ENCODE peak calls at places on chromosomes 12 and 14, in seven cellular contexts. One of them, this sample, is unnamed.

GRCh38 chr12:110600254-110600653 is 13.7 kb upstream of the TCTN1 start:
- DNase-seq in RWPE1: peak; percentile 58
- DNase-seq in progenitor cell of endocrine pancreas: no peak
- DNase-seq in neural progenitor cell: no peak
- DNase-seq in kidney epithelial cell: no peak
- DNase-seq in mucosa of descending colon: no peak
- DNase-seq in CD14-positive monocyte: no peak
- DNase-seq in this sample: peak; percentile 70

GRCh38 chr14:75837151-75837787 is 144.5 kb downstream of the TGFB3 start:
- DNase-seq in neural progenitor cell: no peak
- DNase-seq in CD14-positive monocyte: no peak
- DNase-seq in RWPE1: no peak
- DNase-seq in mucosa of descending colon: no peak
- DNase-seq in progenitor cell of endocrine pancreas: no peak
- DNase-seq in kidney epithelial cell: no peak
- DNase-seq in this sample: no peak

GRCh38 chr12:34291426-34291901 is 269.2 kb downstream of the ALG10 start:
- DNase-seq in neural progenitor cell: no peak
- DNase-seq in kidney epithelial cell: no peak
- DNase-seq in CD14-positive monocyte: peak; percentile 30
- DNase-seq in mucosa of descending colon: peak; percentile 20
- DNase-seq in progenitor cell of endocrine pancreas: no peak
- DNase-seq in RWPE1: no peak
- DNase-seq in this sample: no peak

GRCh38 chr12:88638956-88639355 is 58.7 kb upstream of the KITLG start:
- DNase-seq in mucosa of descending colon: no peak
- DNase-seq in CD14-positive monocyte: no peak
- DNase-seq in kidney epithelial cell: no peak
- DNase-seq in RWPE1: no peak
- DNase-seq in progenitor cell of endocrine pancreas: no peak
- DNase-seq in neural progenitor cell: no peak
- DNase-seq in this sample: no peak

GRCh38 chr12:89349814-89350213 is 2.5 kb downstream of the DUSP6 start:
- DNase-seq in mucosa of descending colon: no peak
- DNase-seq in neural progenitor cell: peak; percentile 71
- DNase-seq in progenitor cell of endocrine pancreas: no peak
- DNase-seq in CD14-positive monocyte: peak; percentile 53
- DNase-seq in kidney epithelial cell: no peak
- DNase-seq in RWPE1: no peak
- DNase-seq in this sample: peak; percentile 59

GRCh38 chr12:52210186-52210924 is 18.5 kb upstream of the KRT80 start:
- DNase-seq in CD14-positive monocyte: peak; percentile 60
- DNase-seq in neural progenitor cell: no peak
- DNase-seq in kidney epithelial cell: no peak
- DNase-seq in RWPE1: peak; percentile 69
- DNase-seq in mucosa of descending colon: no peak
- DNase-seq in progenitor cell of endocrine pancreas: no peak
- DNase-seq in this sample: peak; percentile 92

GRCh38 chr12:55996201-55996714 is 818 bp upstream of the SUOX start:
- DNase-seq in mucosa of descending colon: no peak
- DNase-seq in RWPE1: peak; percentile 48
- DNase-seq in neural progenitor cell: peak; percentile 65
- DNase-seq in CD14-positive monocyte: no peak
- DNase-seq in progenitor cell of endocrine pancreas: peak; percentile 29
- DNase-seq in kidney epithelial cell: no peak
- DNase-seq in this sample: peak; percentile 70

GRCh38 chr12:48997719-48998496 is 1.3 kb downstream of the DDN start:
- DNase-seq in neural progenitor cell: peak; percentile 65
- DNase-seq in CD14-positive monocyte: no peak
- DNase-seq in RWPE1: no peak
- DNase-seq in mucosa of descending colon: peak; percentile 65
- DNase-seq in kidney epithelial cell: no peak
- DNase-seq in progenitor cell of endocrine pancreas: peak; percentile 36
- DNase-seq in this sample: no peak

GRCh38 chr14:66884149-66884548 is 305.1 kb upstream of the GARIN2 start:
- DNase-seq in RWPE1: no peak
- DNase-seq in neural progenitor cell: no peak
- DNase-seq in CD14-positive monocyte: no peak
- DNase-seq in mucosa of descending colon: no peak
- DNase-seq in progenitor cell of endocrine pancreas: no peak
- DNase-seq in kidney epithelial cell: no peak
- DNase-seq in this sample: no peak

GRCh38 chr14:59028476-59029202 is 159.8 kb upstream of the DAAM1 start:
- DNase-seq in neural progenitor cell: peak; percentile 81
- DNase-seq in CD14-positive monocyte: no peak
- DNase-seq in mucosa of descending colon: no peak
- DNase-seq in progenitor cell of endocrine pancreas: peak; percentile 42
- DNase-seq in RWPE1: peak; percentile 60
- DNase-seq in kidney epithelial cell: peak; percentile 93
- DNase-seq in this sample: peak; percentile 71

GRCh38 chr12:65306603-65307501 is 28.4 kb downstream of the MSRB3 start:
- DNase-seq in RWPE1: peak; percentile 48
- DNase-seq in neural progenitor cell: peak; percentile 31
- DNase-seq in kidney epithelial cell: peak; percentile 25
- DNase-seq in CD14-positive monocyte: no peak
- DNase-seq in progenitor cell of endocrine pancreas: no peak
- DNase-seq in mucosa of descending colon: no peak
- DNase-seq in this sample: peak; percentile 67

GRCh38 chr12:132310181-132311040 is 19.0 kb downstream of the GALNT9 start:
- DNase-seq in kidney epithelial cell: peak; percentile 51
- DNase-seq in progenitor cell of endocrine pancreas: no peak
- DNase-seq in neural progenitor cell: no peak
- DNase-seq in CD14-positive monocyte: no peak
- DNase-seq in RWPE1: no peak
- DNase-seq in mucosa of descending colon: peak; percentile 27
- DNase-seq in this sample: no peak

GRCh38 chr12:44347145-44347544 is 511.3 kb downstream of the TMEM117 start:
- DNase-seq in mucosa of descending colon: no peak
- DNase-seq in CD14-positive monocyte: no peak
- DNase-seq in kidney epithelial cell: no peak
- DNase-seq in RWPE1: no peak
- DNase-seq in progenitor cell of endocrine pancreas: no peak
- DNase-seq in neural progenitor cell: no peak
- DNase-seq in this sample: no peak

GRCh38 chr14:56102901-56103409 is 15.3 kb upstream of the PELI2 start:
- DNase-seq in progenitor cell of endocrine pancreas: no peak
- DNase-seq in mucosa of descending colon: no peak
- DNase-seq in neural progenitor cell: no peak
- DNase-seq in RWPE1: no peak
- DNase-seq in kidney epithelial cell: no peak
- DNase-seq in CD14-positive monocyte: no peak
- DNase-seq in this sample: no peak

GRCh38 chr12:57852620-57853509 is 6.3 kb upstream of the CTDSP2 start:
- DNase-seq in kidney epithelial cell: no peak
- DNase-seq in mucosa of descending colon: no peak
- DNase-seq in neural progenitor cell: peak; percentile 92
- DNase-seq in RWPE1: no peak
- DNase-seq in CD14-positive monocyte: no peak
- DNase-seq in progenitor cell of endocrine pancreas: peak; percentile 42
- DNase-seq in this sample: no peak

GRCh38 chr12:129540249-129540648 is 363.6 kb downstream of the TMEM132D start:
- DNase-seq in neural progenitor cell: no peak
- DNase-seq in kidney epithelial cell: no peak
- DNase-seq in CD14-positive monocyte: no peak
- DNase-seq in RWPE1: no peak
- DNase-seq in mucosa of descending colon: no peak
- DNase-seq in progenitor cell of endocrine pancreas: no peak
- DNase-seq in this sample: no peak

DNA sequence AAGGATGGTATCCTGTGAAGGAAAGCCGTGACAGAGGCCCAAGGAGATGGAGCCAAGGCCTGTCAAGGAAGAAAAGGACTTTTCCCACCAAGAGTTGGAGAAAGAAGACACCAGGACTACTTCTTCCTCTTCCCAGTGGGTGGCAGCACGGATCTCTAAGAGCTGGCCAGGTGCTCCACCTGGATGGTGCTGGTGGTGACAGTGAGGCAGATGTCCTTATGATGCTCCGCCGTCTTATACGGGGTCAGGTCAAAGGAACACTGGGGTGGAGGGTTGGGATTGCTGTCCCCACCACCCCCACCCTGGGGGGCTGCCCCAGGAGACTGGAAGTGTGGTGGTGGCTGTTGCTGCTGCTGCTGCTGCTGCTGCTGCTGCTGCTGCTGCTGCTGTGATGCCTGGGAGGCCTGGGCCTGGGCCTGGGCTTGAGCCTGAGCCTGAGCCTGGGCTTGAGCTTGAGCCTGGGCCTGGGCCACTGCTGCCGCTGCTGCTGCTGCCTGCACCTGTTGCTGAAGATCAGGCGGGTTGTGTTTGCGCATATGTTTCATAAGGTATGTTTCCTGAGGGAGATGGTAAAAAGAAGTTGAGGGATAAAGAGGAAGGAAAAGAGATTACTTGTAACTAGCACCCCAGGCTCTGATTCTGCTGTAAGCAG is 4.8 kb upstream of the ING4 start:
- DNase-seq in mucosa of descending colon: no peak
- DNase-seq in kidney epithelial cell: no peak
- DNase-seq in RWPE1: peak; percentile 26
- DNase-seq in neural progenitor cell: no peak
- DNase-seq in CD14-positive monocyte: no peak
- DNase-seq in progenitor cell of endocrine pancreas: no peak
- DNase-seq in this sample: peak; percentile 36
- TF ChIP-seq CTCF in mucosa of descending colon: no peak
- TF ChIP-seq CTCF in kidney epithelial cell: peak; percentile 21
- TF ChIP-seq CTCF in RWPE1: no peak
- TF ChIP-seq CTCF in neural progenitor cell: peak; percentile 11
- TF ChIP-seq CTCF in CD14-positive monocyte: no peak
- TF ChIP-seq CTCF in progenitor cell of endocrine pancreas: peak; percentile 44
- TF ChIP-seq CTCF in this sample: peak; percentile 50

GRCh38 chr14:31543969-31544799 is 17.0 kb upstream of the NUBPL start:
- DNase-seq in RWPE1: no peak
- DNase-seq in mucosa of descending colon: no peak
- DNase-seq in neural progenitor cell: peak; percentile 19
- DNase-seq in kidney epithelial cell: no peak
- DNase-seq in progenitor cell of endocrine pancreas: no peak
- DNase-seq in CD14-positive monocyte: no peak
- DNase-seq in this sample: no peak
- TF ChIP-seq CTCF in RWPE1: no peak
- TF ChIP-seq CTCF in mucosa of descending colon: no peak
- TF ChIP-seq CTCF in neural progenitor cell: peak; percentile 36
- TF ChIP-seq CTCF in kidney epithelial cell: peak; percentile 8
- TF ChIP-seq CTCF in progenitor cell of endocrine pancreas: peak; percentile 43
- TF ChIP-seq CTCF in CD14-positive monocyte: no peak
- TF ChIP-seq CTCF in this sample: peak; percentile 24

GRCh38 chr12:124992874-124993567 is 424 bp upstream of the BRI3BP start:
- DNase-seq in CD14-positive monocyte: no peak
- DNase-seq in progenitor cell of endocrine pancreas: peak; percentile 74
- DNase-seq in kidney epithelial cell: peak; percentile 47
- DNase-seq in RWPE1: peak; percentile 68
- DNase-seq in mucosa of descending colon: peak; percentile 88
- DNase-seq in neural progenitor cell: peak; percentile 85
- DNase-seq in this sample: peak; percentile 87
- TF ChIP-seq CTCF in CD14-positive monocyte: peak; percentile 49
- TF ChIP-seq CTCF in progenitor cell of endocrine pancreas: peak; percentile 76
- TF ChIP-seq CTCF in kidney epithelial cell: peak; percentile 65
- TF ChIP-seq CTCF in RWPE1: peak; percentile 43
- TF ChIP-seq CTCF in mucosa of descending colon: peak; percentile 21
- TF ChIP-seq CTCF in neural progenitor cell: peak; percentile 71
- TF ChIP-seq CTCF in this sample: peak; percentile 59

GRCh38 chr14:79514700-79515099 is 696.6 kb downstream of the DIO2 start:
- DNase-seq in RWPE1: no peak
- DNase-seq in CD14-positive monocyte: no peak
- DNase-seq in mucosa of descending colon: no peak
- DNase-seq in kidney epithelial cell: peak; percentile 86
- DNase-seq in neural progenitor cell: no peak
- DNase-seq in progenitor cell of endocrine pancreas: no peak
- DNase-seq in this sample: peak; percentile 42

GRCh38 chr14:79513446-79513845 is 697.9 kb downstream of the DIO2 start:
- DNase-seq in kidney epithelial cell: no peak
- DNase-seq in mucosa of descending colon: no peak
- DNase-seq in neural progenitor cell: no peak
- DNase-seq in RWPE1: no peak
- DNase-seq in progenitor cell of endocrine pancreas: no peak
- DNase-seq in CD14-positive monocyte: no peak
- DNase-seq in this sample: no peak

GRCh38 chr14:79510659-79511058 is 700.6 kb downstream of the DIO2 start:
- DNase-seq in progenitor cell of endocrine pancreas: no peak
- DNase-seq in kidney epithelial cell: peak; percentile 25
- DNase-seq in neural progenitor cell: no peak
- DNase-seq in mucosa of descending colon: no peak
- DNase-seq in RWPE1: no peak
- DNase-seq in CD14-positive monocyte: no peak
- DNase-seq in this sample: peak; percentile 77

GRCh38 chr14:79515158-79515557 is 696.1 kb downstream of the DIO2 start:
- DNase-seq in mucosa of descending colon: no peak
- DNase-seq in CD14-positive monocyte: no peak
- DNase-seq in RWPE1: no peak
- DNase-seq in kidney epithelial cell: no peak
- DNase-seq in neural progenitor cell: no peak
- DNase-seq in progenitor cell of endocrine pancreas: no peak
- DNase-seq in this sample: no peak

GRCh38 chr14:79511146-79511545 is 700.2 kb downstream of the DIO2 start:
- DNase-seq in mucosa of descending colon: no peak
- DNase-seq in progenitor cell of endocrine pancreas: no peak
- DNase-seq in CD14-positive monocyte: no peak
- DNase-seq in neural progenitor cell: no peak
- DNase-seq in kidney epithelial cell: no peak
- DNase-seq in RWPE1: no peak
- DNase-seq in this sample: no peak
- TF ChIP-seq CTCF in mucosa of descending colon: no peak
- TF ChIP-seq CTCF in progenitor cell of endocrine pancreas: no peak
- TF ChIP-seq CTCF in CD14-positive monocyte: no peak
- TF ChIP-seq CTCF in neural progenitor cell: no peak
- TF ChIP-seq CTCF in kidney epithelial cell: no peak
- TF ChIP-seq CTCF in RWPE1: no peak
- TF ChIP-seq CTCF in this sample: no peak

GRCh38 chr14:24368562-24369252 is 723 bp downstream of the NFATC4 start:
- DNase-seq in RWPE1: no peak
- DNase-seq in kidney epithelial cell: no peak
- DNase-seq in CD14-positive monocyte: no peak
- DNase-seq in mucosa of descending colon: peak; percentile 69
- DNase-seq in neural progenitor cell: peak; percentile 91
- DNase-seq in progenitor cell of endocrine pancreas: peak; percentile 44
- DNase-seq in this sample: no peak
- TF ChIP-seq CTCF in RWPE1: no peak
- TF ChIP-seq CTCF in kidney epithelial cell: no peak
- TF ChIP-seq CTCF in CD14-positive monocyte: no peak
- TF ChIP-seq CTCF in mucosa of descending colon: no peak
- TF ChIP-seq CTCF in neural progenitor cell: peak; percentile 31
- TF ChIP-seq CTCF in progenitor cell of endocrine pancreas: no peak
- TF ChIP-seq CTCF in this sample: no peak

GRCh38 chr12:94980577-94980976 is 22.9 kb downstream of the NDUFA12 start:
- DNase-seq in kidney epithelial cell: no peak
- DNase-seq in mucosa of descending colon: no peak
- DNase-seq in CD14-positive monocyte: no peak
- DNase-seq in progenitor cell of endocrine pancreas: no peak
- DNase-seq in RWPE1: no peak
- DNase-seq in neural progenitor cell: no peak
- DNase-seq in this sample: no peak
- TF ChIP-seq CTCF in kidney epithelial cell: peak; percentile 14
- TF ChIP-seq CTCF in mucosa of descending colon: no peak
- TF ChIP-seq CTCF in CD14-positive monocyte: no peak
- TF ChIP-seq CTCF in progenitor cell of endocrine pancreas: peak; percentile 41
- TF ChIP-seq CTCF in RWPE1: peak; percentile 9
- TF ChIP-seq CTCF in neural progenitor cell: peak; percentile 30
- TF ChIP-seq CTCF in this sample: peak; percentile 25

GRCh38 chr12:122947352-122947792 is 18.9 kb downstream of the ABCB9 start:
- DNase-seq in progenitor cell of endocrine pancreas: no peak
- DNase-seq in mucosa of descending colon: peak; percentile 88
- DNase-seq in RWPE1: no peak
- DNase-seq in neural progenitor cell: no peak
- DNase-seq in kidney epithelial cell: no peak
- DNase-seq in CD14-positive monocyte: peak; percentile 93
- DNase-seq in this sample: no peak
- TF ChIP-seq CTCF in progenitor cell of endocrine pancreas: no peak
- TF ChIP-seq CTCF in mucosa of descending colon: peak; percentile 10
- TF ChIP-seq CTCF in RWPE1: no peak
- TF ChIP-seq CTCF in neural progenitor cell: no peak
- TF ChIP-seq CTCF in kidney epithelial cell: no peak
- TF ChIP-seq CTCF in CD14-positive monocyte: no peak
- TF ChIP-seq CTCF in this sample: no peak